ENCODE peak calls at places on chromosomes 5 and 9, in ten cellular contexts. X, F, H, Y, R, T, A, L, J and M are unnamed samples.

GRCh38 chr9:134058716-134059115 is 9.1 kb downstream of the BRD3 start:
- DNase-seq in J (no peak), H (peak), F (no peak), L (no peak), Y (no peak), X (peak), R (no peak), A (peak), T (no peak), M (no peak)

GRCh38 chr5:93598997-93599371 is 16.0 kb downstream of the NR2F1 start:
- DNase-seq in R (no peak), H (no peak), X (no peak), L (no peak), J (no peak), T (no peak), Y (no peak), A (no peak), F (no peak), M (no peak)

GRCh38 chr9:133942206-133942975 is 49.7 kb downstream of the VAV2 start:
- DNase-seq in L (no peak), R (no peak), Y (no peak), J (no peak), F (no peak), X (no peak), T (no peak), A (no peak), H (no peak), M (no peak)

GRCh38 chr9:5186416-5187169 is 1.2 kb upstream of the INSL6 start:
- DNase-seq in A (peak), T (peak), L (peak), X (peak), F (peak), R (peak), H (peak), J (peak), Y (peak), M (peak)

GRCh38 chr5:88979244-88979643 is 96.3 kb upstream of the MEF2C start:
- DNase-seq in Y (no peak), X (peak), J (peak), L (no peak), F (no peak), R (no peak), T (no peak), H (no peak), A (peak), M (no peak)

GRCh38 chr9:106771618-106772017 is 91.3 kb upstream of the ZNF462 start:
- DNase-seq in X (no peak), F (no peak), L (no peak), J (peak), T (no peak), H (no peak), R (no peak), A (no peak), Y (no peak), M (no peak)

GRCh38 chr5:143241892-143242291 is 161.6 kb downstream of the NR3C1 start:
- DNase-seq in Y (no peak), R (no peak), H (no peak), A (no peak), L (no peak), X (peak), F (no peak), J (peak), T (no peak), M (no peak)

GRCh38 chr5:115795700-115796099 is 20.8 kb downstream of the CDO1 start:
- DNase-seq in T (no peak), Y (no peak), R (no peak), H (no peak), J (no peak), F (no peak), X (no peak), A (no peak), L (no peak), M (no peak)

GRCh38 chr9:134700636-134701350 is 59.2 kb downstream of the COL5A1 start:
- DNase-seq in L (no peak), Y (no peak), H (no peak), T (no peak), X (no peak), F (no peak), J (no peak), R (no peak), A (no peak), M (no peak)